ENCODE peak calls at places on chromosomes 12 and 14, in seven cellular contexts. One of them, this sample, is unnamed.

GRCh38 chr14:57326253-57326652 is 57.5 kb downstream of the AP5M1 start:
- DNase-seq in uterus: no peak
- DNase-seq in HCT116: no peak
- DNase-seq in adrenal gland: no peak
- DNase-seq in heart left ventricle: no peak
- DNase-seq in breast epithelium: no peak
- DNase-seq in testis: no peak
- DNase-seq in this sample: no peak

GRCh38 chr12:123045678-123046077 is 65.2 kb downstream of the ARL6IP4 start:
- DNase-seq in uterus: no peak
- DNase-seq in HCT116: no peak
- DNase-seq in adrenal gland: no peak
- DNase-seq in heart left ventricle: no peak
- DNase-seq in breast epithelium: no peak
- DNase-seq in testis: no peak
- DNase-seq in this sample: no peak

GRCh38 chr14:55071870-55072640 is 20.6 kb downstream of the MAPK1IP1L start:
- DNase-seq in uterus: no peak
- DNase-seq in HCT116: no peak
- DNase-seq in adrenal gland: no peak
- DNase-seq in heart left ventricle: peak
- DNase-seq in breast epithelium: no peak
- DNase-seq in testis: peak
- DNase-seq in this sample: no peak

GRCh38 chr12:110349521-110350151 is 53.9 kb downstream of the ANAPC7 start:
- DNase-seq in uterus: no peak
- DNase-seq in HCT116: no peak
- DNase-seq in adrenal gland: peak
- DNase-seq in heart left ventricle: no peak
- DNase-seq in breast epithelium: no peak
- DNase-seq in testis: peak
- DNase-seq in this sample: no peak

GRCh38 chr12:45216297-45216982 is 545 bp downstream of the ANO6 start:
- DNase-seq in uterus: peak
- DNase-seq in HCT116: no peak
- DNase-seq in adrenal gland: peak
- DNase-seq in heart left ventricle: peak
- DNase-seq in breast epithelium: no peak
- DNase-seq in testis: peak
- DNase-seq in this sample: peak

GRCh38 chr14:32509632-32510187 is 180.6 kb downstream of the AKAP6 start:
- DNase-seq in uterus: peak
- DNase-seq in HCT116: no peak
- DNase-seq in adrenal gland: peak
- DNase-seq in heart left ventricle: peak
- DNase-seq in breast epithelium: no peak
- DNase-seq in testis: peak
- DNase-seq in this sample: peak

GRCh38 chr12:120981407-120981921 is 3.1 kb downstream of the HNF1A start:
- DNase-seq in uterus: no peak
- DNase-seq in HCT116: no peak
- DNase-seq in adrenal gland: no peak
- DNase-seq in heart left ventricle: no peak
- DNase-seq in breast epithelium: no peak
- DNase-seq in testis: no peak
- DNase-seq in this sample: peak

GRCh38 chr12:57111046-57111698 is at the start of gene STAT6:
- DNase-seq in uterus: peak
- DNase-seq in HCT116: no peak
- DNase-seq in adrenal gland: peak
- DNase-seq in heart left ventricle: peak
- DNase-seq in breast epithelium: peak
- DNase-seq in testis: peak
- DNase-seq in this sample: peak

GRCh38 chr12:57456737-57457490 is 1.8 kb downstream of the INHBE start:
- DNase-seq in uterus: no peak
- DNase-seq in HCT116: no peak
- DNase-seq in adrenal gland: no peak
- DNase-seq in heart left ventricle: no peak
- DNase-seq in breast epithelium: no peak
- DNase-seq in testis: no peak
- DNase-seq in this sample: no peak

GRCh38 chr12:87866602-87867292 is 162.5 kb downstream of the C12orf50 start:
- DNase-seq in uterus: no peak
- DNase-seq in HCT116: peak
- DNase-seq in adrenal gland: no peak
- DNase-seq in heart left ventricle: no peak
- DNase-seq in breast epithelium: no peak
- DNase-seq in testis: no peak
- DNase-seq in this sample: no peak

GRCh38 chr14:29403091-29403490 is 524.6 kb downstream of the PRKD1 start:
- DNase-seq in uterus: no peak
- DNase-seq in HCT116: no peak
- DNase-seq in adrenal gland: no peak
- DNase-seq in heart left ventricle: no peak
- DNase-seq in breast epithelium: no peak
- DNase-seq in testis: no peak
- DNase-seq in this sample: no peak

GRCh38 chr12:120126635-120127005 is 10.1 kb upstream of the RAB35 start:
- DNase-seq in uterus: no peak
- DNase-seq in HCT116: no peak
- DNase-seq in adrenal gland: peak
- DNase-seq in heart left ventricle: no peak
- DNase-seq in breast epithelium: no peak
- DNase-seq in testis: peak
- DNase-seq in this sample: no peak

DNA sequence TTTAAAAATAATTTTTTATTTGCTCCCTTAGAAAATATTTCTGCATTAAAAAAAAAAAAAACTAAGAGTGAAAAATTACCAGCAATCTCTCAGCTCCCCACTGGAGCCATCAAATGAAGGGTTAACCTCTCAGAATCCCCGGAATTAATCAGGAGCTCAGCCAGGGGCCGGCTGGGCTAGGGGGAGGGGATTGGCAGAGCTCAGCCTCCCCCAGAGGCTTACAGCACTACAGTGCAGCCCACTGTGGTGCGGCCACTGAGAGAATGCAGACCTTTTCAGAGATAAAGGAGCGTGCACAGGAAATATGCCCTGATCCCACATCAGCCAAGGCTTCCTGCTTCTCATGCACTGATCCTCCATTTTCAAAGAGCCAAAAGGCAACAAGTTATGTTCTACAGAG is 185.6 kb downstream of the EGLN3 start:
- DNase-seq in uterus: no peak
- DNase-seq in HCT116: no peak
- DNase-seq in adrenal gland: no peak
- DNase-seq in heart left ventricle: peak
- DNase-seq in breast epithelium: no peak
- DNase-seq in testis: no peak
- DNase-seq in this sample: no peak
- TF ChIP-seq POLR2A in uterus: no peak
- TF ChIP-seq POLR2A in HCT116: no peak
- TF ChIP-seq POLR2A in adrenal gland: no peak
- TF ChIP-seq POLR2A in heart left ventricle: no peak
- TF ChIP-seq POLR2A in breast epithelium: no peak
- TF ChIP-seq POLR2A in testis: no peak
- TF ChIP-seq POLR2A in this sample: no peak

GRCh38 chr14:64510127-64510808 is 5.7 kb downstream of the ZBTB1 start:
- DNase-seq in uterus: no peak
- DNase-seq in HCT116: no peak
- DNase-seq in adrenal gland: no peak
- DNase-seq in heart left ventricle: no peak
- DNase-seq in breast epithelium: no peak
- DNase-seq in testis: no peak
- DNase-seq in this sample: no peak

GRCh38 chr14:64513271-64513670 is 8.7 kb downstream of the ZBTB1 start:
- DNase-seq in uterus: no peak
- DNase-seq in HCT116: no peak
- DNase-seq in adrenal gland: no peak
- DNase-seq in heart left ventricle: no peak
- DNase-seq in breast epithelium: no peak
- DNase-seq in testis: no peak
- DNase-seq in this sample: no peak

GRCh38 chr14:64508215-64508776 is 3.7 kb downstream of the ZBTB1 start:
- DNase-seq in uterus: no peak
- DNase-seq in HCT116: no peak
- DNase-seq in adrenal gland: no peak
- DNase-seq in heart left ventricle: no peak
- DNase-seq in breast epithelium: no peak
- DNase-seq in testis: no peak
- DNase-seq in this sample: no peak

GRCh38 chr14:64509036-64509435 is 4.5 kb downstream of the ZBTB1 start:
- DNase-seq in uterus: no peak
- DNase-seq in HCT116: no peak
- DNase-seq in adrenal gland: no peak
- DNase-seq in heart left ventricle: no peak
- DNase-seq in breast epithelium: no peak
- DNase-seq in testis: no peak
- DNase-seq in this sample: no peak

GRCh38 chr14:64510825-64511679 is 6.5 kb downstream of the ZBTB1 start:
- DNase-seq in uterus: peak
- DNase-seq in HCT116: peak
- DNase-seq in adrenal gland: peak
- DNase-seq in heart left ventricle: peak
- DNase-seq in breast epithelium: peak
- DNase-seq in testis: peak
- DNase-seq in this sample: peak
- H3K4me3 ChIP-seq in uterus: no peak
- H3K4me3 ChIP-seq in HCT116: no peak
- H3K4me3 ChIP-seq in adrenal gland: no peak
- H3K4me3 ChIP-seq in heart left ventricle: no peak
- H3K4me3 ChIP-seq in breast epithelium: no peak
- H3K4me3 ChIP-seq in testis: no peak
- H3K4me3 ChIP-seq in this sample: no peak

GRCh38 chr14:75279153-75279738 is 618 bp downstream of the FOS start:
- DNase-seq in uterus: peak
- DNase-seq in HCT116: no peak
- DNase-seq in adrenal gland: peak
- DNase-seq in heart left ventricle: peak
- DNase-seq in breast epithelium: no peak
- DNase-seq in testis: peak
- DNase-seq in this sample: peak
- TF ChIP-seq POLR2A in uterus: peak
- TF ChIP-seq POLR2A in HCT116: no peak
- TF ChIP-seq POLR2A in adrenal gland: no peak
- TF ChIP-seq POLR2A in heart left ventricle: no peak
- TF ChIP-seq POLR2A in breast epithelium: no peak
- TF ChIP-seq POLR2A in testis: peak
- TF ChIP-seq POLR2A in this sample: no peak

GRCh38 chr12:49548822-49549648 is 10.2 kb downstream of the KCNH3 start:
- DNase-seq in uterus: no peak
- DNase-seq in HCT116: no peak
- DNase-seq in adrenal gland: no peak
- DNase-seq in heart left ventricle: peak
- DNase-seq in breast epithelium: no peak
- DNase-seq in testis: peak
- DNase-seq in this sample: no peak
- H3K4me3 ChIP-seq in uterus: peak
- H3K4me3 ChIP-seq in HCT116: no peak
- H3K4me3 ChIP-seq in adrenal gland: no peak
- H3K4me3 ChIP-seq in heart left ventricle: peak
- H3K4me3 ChIP-seq in breast epithelium: peak
- H3K4me3 ChIP-seq in testis: peak
- H3K4me3 ChIP-seq in this sample: peak

GRCh38 chr12:124913474-124914391 is 717 bp downstream of the UBC start:
- DNase-seq in uterus: peak
- DNase-seq in HCT116: no peak
- DNase-seq in adrenal gland: peak
- DNase-seq in heart left ventricle: peak
- DNase-seq in breast epithelium: peak
- DNase-seq in testis: peak
- DNase-seq in this sample: peak

GRCh38 chr12:124909831-124910560 is 4.5 kb downstream of the UBC start:
- DNase-seq in uterus: no peak
- DNase-seq in HCT116: no peak
- DNase-seq in adrenal gland: no peak
- DNase-seq in heart left ventricle: no peak
- DNase-seq in breast epithelium: no peak
- DNase-seq in testis: no peak
- DNase-seq in this sample: no peak

GRCh38 chr12:124906606-124907261 is 7.7 kb downstream of the UBC start:
- DNase-seq in uterus: peak
- DNase-seq in HCT116: peak
- DNase-seq in adrenal gland: peak
- DNase-seq in heart left ventricle: peak
- DNase-seq in breast epithelium: peak
- DNase-seq in testis: peak
- DNase-seq in this sample: peak

GRCh38 chr12:124914392-124915248 is at the start of gene UBC:
- DNase-seq in uterus: peak
- DNase-seq in HCT116: peak
- DNase-seq in adrenal gland: peak
- DNase-seq in heart left ventricle: peak
- DNase-seq in breast epithelium: peak
- DNase-seq in testis: peak
- DNase-seq in this sample: peak

DNA sequence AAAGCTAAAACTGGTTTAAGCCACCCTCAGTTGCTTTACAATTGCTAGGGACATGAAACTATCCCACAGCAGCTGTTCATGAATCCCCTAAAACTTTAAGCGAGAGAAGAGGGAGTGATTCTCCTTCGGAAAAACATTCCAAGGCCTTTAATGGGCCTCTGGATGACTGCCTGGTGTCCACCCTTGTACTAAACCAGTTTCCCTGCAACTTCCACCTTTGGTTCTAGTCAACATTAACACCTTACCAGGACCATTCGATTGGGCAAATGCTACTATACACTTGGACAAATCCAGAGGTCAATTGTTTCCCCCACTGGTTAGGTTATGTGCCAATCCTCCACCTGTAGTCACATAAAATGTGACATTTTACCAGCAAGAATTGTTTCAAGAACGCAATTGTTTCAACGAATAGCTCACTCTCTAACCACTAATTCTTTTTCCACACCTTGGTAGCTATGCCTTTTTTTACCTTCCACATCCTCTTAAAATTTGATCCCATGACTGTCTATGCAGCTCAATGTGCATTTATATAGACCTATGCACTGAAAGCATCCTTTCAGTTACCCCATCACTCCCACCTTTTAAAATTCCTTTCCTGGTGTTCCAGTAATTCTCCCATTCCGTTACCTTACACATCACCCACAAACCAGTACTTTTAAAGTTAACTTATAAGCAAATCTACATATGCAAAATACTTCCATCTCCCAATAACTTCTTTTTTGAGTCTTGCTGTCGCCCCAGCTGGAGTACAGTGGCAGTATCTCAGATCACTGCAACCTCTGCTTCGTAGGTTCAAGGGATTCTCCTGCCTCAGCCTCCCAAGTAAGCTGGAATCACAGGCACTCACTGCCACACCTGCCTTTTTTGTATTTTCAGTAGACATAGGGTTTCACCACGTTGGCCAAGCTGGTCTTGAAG is 3.6 kb downstream of the UBC start:
- DNase-seq in uterus: no peak
- DNase-seq in HCT116: no peak
- DNase-seq in adrenal gland: peak
- DNase-seq in heart left ventricle: no peak
- DNase-seq in breast epithelium: no peak
- DNase-seq in testis: no peak
- DNase-seq in this sample: no peak
- TF ChIP-seq POLR2A in uterus: no peak
- TF ChIP-seq POLR2A in HCT116: peak
- TF ChIP-seq POLR2A in adrenal gland: peak
- TF ChIP-seq POLR2A in heart left ventricle: no peak
- TF ChIP-seq POLR2A in breast epithelium: peak
- TF ChIP-seq POLR2A in testis: no peak
- TF ChIP-seq POLR2A in this sample: peak

GRCh38 chr14:95660550-95661515 is 25.4 kb upstream of the TCL1B start:
- DNase-seq in uterus: peak
- DNase-seq in HCT116: no peak
- DNase-seq in adrenal gland: no peak
- DNase-seq in heart left ventricle: no peak
- DNase-seq in breast epithelium: no peak
- DNase-seq in testis: no peak
- DNase-seq in this sample: no peak
- H3K4me3 ChIP-seq in uterus: no peak
- H3K4me3 ChIP-seq in HCT116: no peak
- H3K4me3 ChIP-seq in adrenal gland: no peak
- H3K4me3 ChIP-seq in heart left ventricle: no peak
- H3K4me3 ChIP-seq in breast epithelium: no peak
- H3K4me3 ChIP-seq in testis: no peak
- H3K4me3 ChIP-seq in this sample: no peak

This sample was measured in right lobe of liver.